ENCODE peak calls at places on chromosomes 12 and 14, in six cellular contexts. X is psoas muscle; U is pancreas; Q is CD4-positive, CD25-positive, alpha-beta regulatory T cell; F is cardiac muscle cell; K is stomach. P is an unnamed sample. For H3K36me3, the result is how much of the 10 kb centered on the place peaks cover.

GRCh38 chr12:6951551-6952120 is 480 bp downstream of the PTPN6 start:
- DNase-seq in X (peak), U (no peak), Q (no peak), F (no peak), K (no peak), P (no peak)

GRCh38 chr12:86158956-86159355 is 97.2 kb downstream of the MGAT4C start:
- DNase-seq in X (no peak), U (no peak), Q (no peak), F (no peak), K (no peak), P (no peak)

GRCh38 chr14:36952702-36953101 is 219.7 kb downstream of the SLC25A21 start:
- DNase-seq in X (no peak), U (no peak), Q (no peak), F (no peak), K (no peak), P (no peak)

GRCh38 chr12:87092421-87092820 is 836.2 kb upstream of the MGAT4C start:
- DNase-seq in X (no peak), U (no peak), Q (no peak), F (no peak), K (no peak), P (no peak)

GRCh38 chr12:39372929-39373328 is 70.0 kb downstream of the KIF21A start:
- DNase-seq in X (no peak), U (no peak), Q (no peak), F (no peak), K (no peak), P (no peak)

GRCh38 chr14:74531467-74531866 is 37.9 kb downstream of the ISCA2 start:
- DNase-seq in X (no peak), U (no peak), Q (no peak), F (peak), K (peak), P (no peak)

GRCh38 chr14:46651526-46652144 is at the start of gene RPL10L:
- DNase-seq in X (no peak), U (no peak), Q (no peak), F (no peak), K (no peak), P (no peak)

GRCh38 chr12:52495385-52495784 is 2.3 kb upstream of the KRT6A start:
- DNase-seq in X (no peak), U (no peak), Q (no peak), F (peak), K (no peak), P (no peak)

GRCh38 chr14:93976477-93977057 is at the start of gene ASB2:
- DNase-seq in X (peak), U (no peak), Q (no peak), F (peak), K (no peak), P (peak)

GRCh38 chr14:93977171-93977570 is 801 bp upstream of the ASB2 start:
- DNase-seq in X (peak), U (no peak), Q (no peak), F (no peak), K (no peak), P (no peak)

GRCh38 chr14:93974299-93974698 is 2.1 kb downstream of the ASB2 start:
- DNase-seq in X (no peak), U (no peak), Q (no peak), F (no peak), K (no peak), P (no peak)

GRCh38 chr14:93974833-93975232 is 1.5 kb downstream of the ASB2 start:
- DNase-seq in X (peak), U (no peak), Q (no peak), F (no peak), K (no peak), P (no peak)

GRCh38 chr14:93975791-93976476 is 436 bp downstream of the ASB2 start:
- DNase-seq in X (peak), U (no peak), Q (no peak), F (no peak), K (no peak), P (no peak)
- H3K4me3 ChIP-seq in X (peak), U (no peak), Q (peak), F (peak), K (peak), P (peak)

GRCh38 chr12:116727261-116727660 is 10.6 kb downstream of the SPRING1 start:
- DNase-seq in X (no peak), U (no peak), Q (no peak), F (no peak), K (no peak), P (no peak)
- H3K27ac ChIP-seq in X (no peak), U (no peak), Q (no peak), F (no peak), K (peak), P (no peak)

DNA sequence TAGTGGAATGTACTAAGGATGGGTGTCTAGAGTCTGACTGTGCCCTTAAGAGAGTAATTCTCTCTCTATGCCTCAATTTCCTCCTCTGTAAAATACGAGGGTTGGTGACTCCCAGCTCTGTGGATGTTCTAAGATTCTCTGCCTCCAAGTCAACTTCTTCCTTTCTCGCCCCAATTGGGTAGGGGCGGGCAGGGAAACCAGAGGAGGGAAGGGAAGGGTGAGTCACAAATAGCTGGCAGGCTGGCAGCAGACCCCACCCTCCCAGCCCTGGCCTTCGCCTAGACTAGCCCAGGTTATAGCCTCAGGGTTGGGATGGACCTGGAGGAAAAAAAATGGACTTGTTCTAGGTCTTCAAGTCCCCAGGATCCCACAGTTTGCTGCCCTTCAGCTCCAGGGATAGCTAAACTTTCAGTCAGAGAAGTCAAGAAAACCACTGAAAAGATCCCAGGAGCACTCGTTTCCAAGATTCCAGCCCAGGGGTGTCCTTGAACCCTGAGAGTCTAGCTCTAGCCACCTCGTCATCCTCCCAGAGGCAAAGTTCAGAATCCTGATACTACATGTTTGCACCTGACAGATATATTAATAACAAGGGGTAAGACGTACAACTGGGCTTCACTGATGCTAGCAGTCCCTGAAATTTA is 2.3 kb downstream of the DGKA start:
- DNase-seq in X (no peak), U (no peak), Q (no peak), F (no peak), K (peak), P (peak)
- H3K36me3 ChIP-seq in X (under half), U (under half), Q (under half), F (under half), K (under half), P (under half)

GRCh38 chr14:61566537-61567225 is 128.6 kb upstream of the HIF1A start:
- DNase-seq in X (no peak), U (no peak), Q (no peak), F (no peak), K (no peak), P (no peak)

GRCh38 chr14:61568572-61569011 is 126.7 kb upstream of the HIF1A start:
- DNase-seq in X (no peak), U (peak), Q (peak), F (peak), K (peak), P (peak)

GRCh38 chr14:61569783-61570182 is 125.5 kb upstream of the HIF1A start:
- DNase-seq in X (peak), U (no peak), Q (no peak), F (no peak), K (peak), P (no peak)

GRCh38 chr14:61569308-61569707 is 126.0 kb upstream of the HIF1A start:
- DNase-seq in X (no peak), U (no peak), Q (no peak), F (no peak), K (no peak), P (no peak)

DNA sequence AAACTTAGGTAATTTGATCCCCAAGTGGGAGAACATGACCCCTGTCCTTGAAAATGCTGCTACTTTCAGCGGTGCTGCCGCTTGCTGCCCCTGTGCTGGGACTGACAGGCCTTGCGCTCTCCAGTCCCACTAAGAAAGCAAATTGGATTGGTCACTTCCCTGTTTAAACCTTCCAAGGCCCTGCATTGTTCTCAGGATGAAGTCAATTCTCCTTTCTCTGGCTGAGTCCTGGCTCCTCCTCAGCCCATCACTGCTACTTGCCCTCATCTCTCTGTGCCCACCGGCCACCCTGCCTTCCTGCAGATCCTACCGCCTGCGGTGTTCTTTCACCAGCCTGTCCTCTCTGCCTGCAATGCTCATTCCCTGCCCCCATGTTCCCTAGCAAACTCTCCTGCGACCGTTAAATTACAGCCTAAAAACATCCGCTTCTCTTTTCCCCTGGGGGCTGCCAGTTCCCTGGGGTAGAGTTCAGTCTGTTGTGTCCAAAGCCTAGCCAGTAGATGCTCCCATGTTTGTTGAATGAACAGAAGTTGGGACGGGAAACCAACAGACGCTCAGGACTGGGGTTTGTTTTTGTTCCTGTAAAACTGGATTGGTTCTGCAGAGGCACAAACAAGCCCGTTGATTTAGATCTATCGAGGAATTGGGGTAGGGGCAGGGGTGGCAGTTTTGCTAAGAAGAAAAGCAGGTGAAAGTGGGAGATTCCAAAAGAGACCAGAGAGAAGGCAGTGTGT is 127.3 kb upstream of the HIF1A start:
- DNase-seq in X (no peak), U (no peak), Q (no peak), F (peak), K (no peak), P (peak)
- H3K4me3 ChIP-seq in X (peak), U (peak), Q (peak), F (no peak), K (peak), P (no peak)

GRCh38 chr14:105047283-105048016 is 17.8 kb downstream of the GPR132 start:
- DNase-seq in X (peak), U (no peak), Q (no peak), F (no peak), K (no peak), P (no peak)
- H3K27ac ChIP-seq in X (no peak), U (no peak), Q (peak), F (no peak), K (no peak), P (no peak)